ENCODE peak calls at places on chromosome 16, in eight cellular contexts. C is IMR-90, G is upper lobe of left lung, L is testis, H is heart left ventricle, U is esophagus squamous epithelium, Y is uterus, Q is tibial nerve. J is an unnamed sample.

GRCh38 chr16:27310576-27311448 is 3.0 kb upstream of the IL4R start:
- DNase-seq in L (peak), U (no peak), Q (no peak), G (no peak), H (no peak), C (no peak), Y (no peak), J (no peak)

GRCh38 chr16:24610421-24610765 is 71.0 kb downstream of the RBBP6 start:
- DNase-seq in Y (peak), Q (no peak), L (peak), C (peak), G (peak), H (peak), U (no peak), J (no peak)

GRCh38 chr16:11698271-11698689 is 30.0 kb downstream of the SNN start:
- DNase-seq in C (peak), Y (no peak), H (no peak), U (no peak), Q (no peak), G (no peak), L (no peak), J (no peak)

GRCh38 chr16:9965079-9965478 is 217.1 kb downstream of the GRIN2A start:
- DNase-seq in L (no peak), C (no peak), U (no peak), G (no peak), H (no peak), Y (no peak), Q (no peak), J (no peak)

GRCh38 chr16:51113254-51114125 is 37.6 kb downstream of the SALL1 start:
- DNase-seq in Q (no peak), H (no peak), Y (no peak), C (no peak), U (no peak), G (peak), L (no peak), J (no peak)

GRCh38 chr16:74650966-74651567 is 15.6 kb downstream of the RFWD3 start:
- DNase-seq in Y (no peak), C (no peak), H (no peak), L (no peak), Q (no peak), G (no peak), U (no peak), J (no peak)

GRCh38 chr16:4318171-4318910 is 2.5 kb downstream of the GLIS2 start:
- DNase-seq in L (no peak), Y (no peak), Q (no peak), H (no peak), G (peak), C (no peak), U (no peak), J (no peak)

GRCh38 chr16:19766554-19766884 is 48.4 kb downstream of the IQCK start:
- DNase-seq in L (no peak), G (no peak), C (no peak), U (no peak), Q (no peak), H (no peak), Y (no peak), J (no peak)

GRCh38 chr16:46765050-46765449 is 16.9 kb upstream of the MYLK3 start:
- DNase-seq in Y (no peak), L (no peak), G (no peak), C (peak), U (no peak), Q (no peak), H (no peak), J (no peak)

GRCh38 chr16:30472328-30472942 is at the start of gene ITGAL:
- DNase-seq in G (no peak), H (peak), U (peak), C (no peak), Y (no peak), Q (no peak), L (peak), J (peak)

GRCh38 chr16:87918314-87918713 is 18.0 kb downstream of the CA5A start:
- DNase-seq in Q (peak), G (no peak), U (no peak), L (peak), H (no peak), C (no peak), Y (peak), J (no peak)

GRCh38 chr16:30068750-30069574 is 3.4 kb downstream of the ALDOA start:
- DNase-seq in H (no peak), L (no peak), C (no peak), Y (no peak), U (no peak), G (no peak), Q (no peak), J (no peak)

GRCh38 chr16:23348579-23349469 is 46.7 kb downstream of the SCNN1B start:
- DNase-seq in C (no peak), Y (no peak), L (no peak), G (peak), H (no peak), Q (no peak), U (no peak), J (no peak)

GRCh38 chr16:83994703-83995102 is 26.7 kb downstream of the NECAB2 start:
- DNase-seq in U (no peak), H (no peak), L (no peak), Q (no peak), C (peak), Y (no peak), G (no peak), J (no peak)

GRCh38 chr16:83989300-83989699 is 21.3 kb downstream of the NECAB2 start:
- DNase-seq in C (no peak), U (no peak), L (no peak), Y (no peak), H (no peak), Q (no peak), G (no peak), J (no peak)

GRCh38 chr16:83992624-83993023 is 24.6 kb downstream of the NECAB2 start:
- DNase-seq in Y (peak), C (peak), G (no peak), L (peak), Q (no peak), H (no peak), U (no peak), J (no peak)

GRCh38 chr16:83994087-83994486 is 26.0 kb downstream of the NECAB2 start:
- DNase-seq in C (peak), H (no peak), L (no peak), Y (no peak), G (no peak), Q (no peak), U (no peak), J (no peak)

GRCh38 chr16:83990492-83990891 is 22.4 kb downstream of the NECAB2 start:
- DNase-seq in L (no peak), Q (no peak), H (no peak), Y (no peak), C (no peak), U (no peak), G (no peak), J (no peak)
- TF ChIP-seq POLR2A in L (no peak), Q (no peak), H (no peak), Y (no peak), C (no peak), U (no peak), G (no peak), J (no peak)

DNA sequence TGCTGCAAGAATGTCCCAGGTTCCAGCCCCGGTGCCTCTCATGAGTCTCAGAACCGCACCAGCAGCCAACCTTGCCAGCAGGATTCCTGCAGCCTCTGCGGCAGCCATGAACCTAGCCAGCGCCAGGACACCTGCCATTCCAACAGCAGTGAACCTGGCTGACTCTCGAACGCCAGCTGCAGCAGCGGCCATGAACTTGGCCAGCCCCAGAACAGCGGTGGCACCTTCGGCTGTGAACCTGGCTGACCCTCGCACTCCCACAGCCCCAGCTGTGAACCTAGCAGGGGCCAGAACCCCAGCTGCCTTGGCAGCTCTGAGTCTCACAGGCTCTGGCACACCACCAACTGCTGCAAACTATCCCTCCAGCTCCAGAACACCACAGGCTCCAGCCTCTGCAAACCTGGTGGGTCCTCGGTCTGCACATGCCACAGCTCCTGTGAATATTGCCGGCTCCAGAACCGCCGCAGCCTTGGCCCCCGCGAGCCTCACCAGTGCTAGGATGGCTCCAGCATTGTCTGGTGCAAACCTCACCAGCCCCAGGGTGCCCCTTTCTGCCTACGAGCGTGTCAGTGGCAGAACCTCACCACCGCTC is 9.8 kb downstream of the ELOB start:
- DNase-seq in C (no peak), H (no peak), G (no peak), Q (no peak), U (no peak), Y (no peak), L (peak), J (no peak)
- TF ChIP-seq POLR2A in C (no peak), H (no peak), G (no peak), Q (no peak), U (no peak), Y (no peak), L (no peak), J (no peak)

GRCh38 chr16:70438325-70438982 is 446 bp downstream of the ST3GAL2 start:
- DNase-seq in G (no peak), Q (no peak), C (no peak), Y (peak), L (no peak), U (no peak), H (peak), J (peak)

GRCh38 chr16:70437582-70438324 is 1.1 kb downstream of the ST3GAL2 start:
- DNase-seq in C (peak), H (no peak), G (no peak), Y (no peak), L (no peak), U (no peak), Q (no peak), J (no peak)

GRCh38 chr16:70438983-70439862 is at the start of gene ST3GAL2:
- DNase-seq in Q (peak), G (peak), H (peak), L (peak), Y (peak), U (peak), C (peak), J (peak)

GRCh38 chr16:70434489-70435260 is 4.2 kb downstream of the ST3GAL2 start:
- DNase-seq in Q (no peak), C (no peak), U (no peak), G (no peak), Y (no peak), L (no peak), H (no peak), J (no peak)

GRCh38 chr16:70437017-70437581 is 1.8 kb downstream of the ST3GAL2 start:
- DNase-seq in Q (no peak), G (no peak), H (no peak), Y (peak), U (no peak), L (peak), C (peak), J (no peak)
- TF ChIP-seq POLR2A in Q (no peak), G (no peak), H (no peak), Y (no peak), U (no peak), L (no peak), C (peak), J (no peak)

GRCh38 chr16:67415872-67416793 is at the start of gene ZDHHC1:
- DNase-seq in H (peak), Q (no peak), Y (peak), G (peak), U (no peak), C (peak), L (peak), J (peak)
- TF ChIP-seq POLR2A in H (peak), Q (peak), Y (peak), G (no peak), U (no peak), C (no peak), L (no peak), J (no peak)

DNA sequence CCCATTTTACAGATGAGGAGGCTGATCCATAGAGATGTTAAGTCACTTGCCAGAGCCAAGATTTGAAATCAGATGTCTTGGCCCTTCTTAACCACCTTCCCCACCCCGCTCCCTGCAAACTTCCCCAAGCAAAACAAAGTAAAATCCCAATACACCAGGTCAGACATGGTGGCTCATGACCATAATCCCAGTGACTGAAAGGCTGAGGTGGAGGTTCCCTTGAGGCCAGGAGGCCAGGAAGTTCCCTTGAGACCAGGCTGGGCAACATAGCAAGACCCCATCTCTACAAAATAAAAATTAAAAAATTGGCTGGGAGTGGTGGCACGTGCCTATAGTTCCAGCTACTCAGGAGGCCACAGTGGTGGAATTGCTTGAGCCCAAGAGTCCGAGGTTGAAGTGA is 28.9 kb upstream of the CSNK2A2 start:
- DNase-seq in C (no peak), U (no peak), H (no peak), Y (no peak), G (no peak), Q (no peak), L (no peak), J (no peak)
- TF ChIP-seq POLR2A in C (no peak), U (no peak), H (no peak), Y (no peak), G (no peak), Q (no peak), L (no peak), J (no peak)

DNA sequence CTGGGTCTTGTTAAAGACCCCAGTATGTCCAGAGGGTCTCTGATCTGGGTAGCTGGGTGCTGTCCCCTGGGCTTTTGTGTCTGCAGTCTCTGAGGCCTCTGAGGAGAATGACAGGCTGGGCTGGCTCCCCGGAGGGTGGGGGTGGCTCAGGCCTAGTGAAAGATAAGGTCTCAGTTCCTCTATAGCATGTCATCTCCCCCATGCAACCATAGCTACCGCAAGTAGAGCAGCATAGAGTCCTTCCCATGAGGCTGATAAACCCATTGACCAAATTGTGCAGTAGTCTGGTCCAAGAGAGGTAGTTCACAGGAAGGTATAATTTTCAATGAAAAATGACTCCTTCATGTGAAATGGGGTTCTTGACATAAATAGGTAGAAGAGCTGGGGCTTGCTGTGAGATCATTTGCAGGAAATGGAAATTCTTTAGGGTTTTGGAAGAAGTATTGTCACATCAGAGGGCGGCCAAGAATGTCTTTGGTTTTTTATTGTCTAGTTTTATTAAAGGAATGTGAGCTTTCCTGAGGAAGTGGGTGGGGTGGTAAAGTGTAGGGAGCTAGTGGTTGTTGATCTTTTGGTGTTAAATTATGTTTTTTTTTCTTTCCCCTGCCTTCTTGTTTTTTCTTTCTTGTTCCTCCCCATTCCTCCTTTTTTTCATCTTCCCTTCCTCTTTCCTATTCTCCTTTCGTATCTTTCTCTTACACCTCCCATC is 21.0 kb downstream of the SLC7A6OS start:
- DNase-seq in Y (no peak), C (no peak), G (no peak), L (no peak), Q (no peak), U (no peak), H (no peak), J (no peak)
- TF ChIP-seq POLR2A in Y (no peak), C (no peak), G (no peak), L (no peak), Q (no peak), U (no peak), H (no peak), J (no peak)

GRCh38 chr16:3112058-3112880 is at the start of gene ZNF205:
- DNase-seq in U (no peak), G (peak), L (peak), Y (peak), Q (peak), C (peak), H (peak), J (peak)
- TF ChIP-seq POLR2A in U (no peak), G (no peak), L (no peak), Y (no peak), Q (no peak), C (no peak), H (peak), J (no peak)

J was measured in right lobe of liver.